ENCODE peak calls at places on chromosome 19, in seven cellular contexts. One of them, this sample, is unnamed.

GRCh38 chr19:55175117-55175867 is 4.8 kb downstream of the SYT5 start:
- DNase-seq in GM12878: no peak
- DNase-seq in K562: peak; percentile 96
- DNase-seq in H1: peak; percentile 60
- DNase-seq in SK-N-SH: no peak
- DNase-seq in HepG2: no peak
- DNase-seq in HCT116: no peak
- DNase-seq in this sample: no peak

GRCh38 chr19:6528544-6529121 is 2.2 kb upstream of the TNFSF9 start:
- DNase-seq in GM12878: no peak
- DNase-seq in K562: peak; percentile 57
- DNase-seq in H1: no peak
- DNase-seq in SK-N-SH: no peak
- DNase-seq in HepG2: peak; percentile 60
- DNase-seq in HCT116: no peak
- DNase-seq in this sample: no peak

GRCh38 chr19:50008532-50008931 is 16.6 kb downstream of the VRK3 start:
- DNase-seq in GM12878: no peak
- DNase-seq in K562: peak; percentile 57
- DNase-seq in H1: peak; percentile 82
- DNase-seq in SK-N-SH: no peak
- DNase-seq in HepG2: no peak
- DNase-seq in HCT116: no peak
- DNase-seq in this sample: peak; percentile 24

GRCh38 chr19:39182174-39182505 is 14.6 kb upstream of the NCCRP1 start:
- DNase-seq in GM12878: no peak
- DNase-seq in K562: no peak
- DNase-seq in H1: no peak
- DNase-seq in SK-N-SH: no peak
- DNase-seq in HepG2: no peak
- DNase-seq in HCT116: no peak
- DNase-seq in this sample: no peak

GRCh38 chr19:39237200-39238184 is 7.3 kb downstream of the IFNL3 start:
- DNase-seq in GM12878: peak; percentile 45
- DNase-seq in K562: peak; percentile 37
- DNase-seq in H1: no peak
- DNase-seq in SK-N-SH: no peak
- DNase-seq in HepG2: peak; percentile 45
- DNase-seq in HCT116: peak; percentile 3
- DNase-seq in this sample: peak; percentile 46

GRCh38 chr19:16076154-16076957 is at the start of gene TPM4:
- DNase-seq in GM12878: peak; percentile 74
- DNase-seq in K562: peak; percentile 85
- DNase-seq in H1: peak; percentile 92
- DNase-seq in SK-N-SH: peak; percentile 86
- DNase-seq in HepG2: peak; percentile 88
- DNase-seq in HCT116: peak; percentile 72
- DNase-seq in this sample: no peak

GRCh38 chr19:54430306-54431254 is 15.3 kb downstream of the TTYH1 start:
- DNase-seq in GM12878: no peak
- DNase-seq in K562: peak; percentile 81
- DNase-seq in H1: peak; percentile 94
- DNase-seq in SK-N-SH: peak; percentile 86
- DNase-seq in HepG2: no peak
- DNase-seq in HCT116: peak; percentile 21
- DNase-seq in this sample: peak; percentile 91

GRCh38 chr19:46608178-46608577 is 7.0 kb downstream of the CALM3 start:
- DNase-seq in GM12878: no peak
- DNase-seq in K562: no peak
- DNase-seq in H1: no peak
- DNase-seq in SK-N-SH: no peak
- DNase-seq in HepG2: no peak
- DNase-seq in HCT116: no peak
- DNase-seq in this sample: no peak

GRCh38 chr19:17058236-17058635 is 17.0 kb downstream of the HAUS8 start:
- DNase-seq in GM12878: no peak
- DNase-seq in K562: no peak
- DNase-seq in H1: no peak
- DNase-seq in SK-N-SH: no peak
- DNase-seq in HepG2: no peak
- DNase-seq in HCT116: no peak
- DNase-seq in this sample: peak; percentile 33

GRCh38 chr19:45474191-45474940 is 6.6 kb downstream of the FOSB start:
- DNase-seq in GM12878: no peak
- DNase-seq in K562: no peak
- DNase-seq in H1: no peak
- DNase-seq in SK-N-SH: no peak
- DNase-seq in HepG2: no peak
- DNase-seq in HCT116: no peak
- DNase-seq in this sample: no peak

DNA sequence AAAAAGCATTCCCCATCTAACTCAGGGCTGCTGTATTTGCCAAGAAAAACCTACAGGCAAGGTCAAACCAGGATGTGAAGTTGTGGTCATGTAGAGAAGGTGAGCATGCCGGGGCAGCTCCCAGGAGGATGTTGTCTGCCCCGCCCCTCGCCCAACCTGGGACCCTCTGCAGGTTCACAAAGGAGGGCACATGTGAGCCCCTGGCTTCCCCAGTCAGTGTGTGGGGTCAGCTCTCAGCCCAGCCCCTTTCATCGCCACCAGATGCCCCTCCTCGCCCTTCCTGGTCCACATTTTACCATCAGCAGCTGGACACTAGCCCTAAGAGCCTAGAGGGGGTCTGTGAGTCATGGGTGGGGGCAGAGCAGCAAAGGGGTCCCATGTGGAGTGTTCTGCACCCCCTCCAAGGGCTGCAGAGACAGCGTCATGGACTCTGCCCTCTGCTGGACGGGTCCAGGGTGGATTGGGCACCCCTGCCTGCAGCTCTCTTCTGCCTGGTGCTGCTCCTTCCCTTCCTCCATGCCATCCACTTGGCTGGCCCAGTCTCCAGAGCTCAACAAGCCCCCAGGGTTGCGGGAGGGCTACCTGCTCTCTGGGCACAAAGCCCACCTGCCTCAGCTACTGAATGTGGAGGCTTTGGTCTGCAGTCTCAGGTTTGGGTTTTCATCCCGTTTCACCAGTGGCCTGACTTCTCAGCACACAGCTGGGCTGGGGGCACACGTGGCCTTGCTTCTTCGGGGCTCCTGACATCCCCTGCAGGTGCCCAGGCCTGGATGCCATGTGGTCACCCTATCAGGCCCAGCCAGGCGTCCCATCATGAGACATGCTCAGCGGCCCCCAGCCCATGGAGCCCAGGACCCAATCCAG is 3.7 kb downstream of the PLEKHF1 start:
- DNase-seq in GM12878: no peak
- DNase-seq in K562: peak; percentile 16
- DNase-seq in H1: no peak
- DNase-seq in SK-N-SH: no peak
- DNase-seq in HepG2: no peak
- DNase-seq in HCT116: no peak
- DNase-seq in this sample: no peak
- TF ChIP-seq JUND in GM12878: no peak
- TF ChIP-seq JUND in K562: no peak
- TF ChIP-seq JUND in H1: no peak
- TF ChIP-seq JUND in SK-N-SH: no peak
- TF ChIP-seq JUND in HepG2: no peak
- TF ChIP-seq JUND in HCT116: no peak
- TF ChIP-seq JUND in this sample: no peak

GRCh38 chr19:1671716-1672037 is 19.3 kb upstream of the TCF3 start:
- DNase-seq in GM12878: no peak
- DNase-seq in K562: no peak
- DNase-seq in H1: no peak
- DNase-seq in SK-N-SH: no peak
- DNase-seq in HepG2: no peak
- DNase-seq in HCT116: no peak
- DNase-seq in this sample: no peak

GRCh38 chr19:1673645-1674292 is 21.4 kb upstream of the TCF3 start:
- DNase-seq in GM12878: no peak
- DNase-seq in K562: peak; percentile 7
- DNase-seq in H1: no peak
- DNase-seq in SK-N-SH: peak; percentile 33
- DNase-seq in HepG2: no peak
- DNase-seq in HCT116: no peak
- DNase-seq in this sample: no peak

GRCh38 chr19:1674293-1674679 is 21.9 kb upstream of the TCF3 start:
- DNase-seq in GM12878: no peak
- DNase-seq in K562: peak; percentile 39
- DNase-seq in H1: no peak
- DNase-seq in SK-N-SH: peak; percentile 42
- DNase-seq in HepG2: no peak
- DNase-seq in HCT116: no peak
- DNase-seq in this sample: no peak

GRCh38 chr19:1672769-1673644 is 20.6 kb upstream of the TCF3 start:
- DNase-seq in GM12878: no peak
- DNase-seq in K562: peak; percentile 7
- DNase-seq in H1: no peak
- DNase-seq in SK-N-SH: peak; percentile 29
- DNase-seq in HepG2: no peak
- DNase-seq in HCT116: no peak
- DNase-seq in this sample: no peak

DNA sequence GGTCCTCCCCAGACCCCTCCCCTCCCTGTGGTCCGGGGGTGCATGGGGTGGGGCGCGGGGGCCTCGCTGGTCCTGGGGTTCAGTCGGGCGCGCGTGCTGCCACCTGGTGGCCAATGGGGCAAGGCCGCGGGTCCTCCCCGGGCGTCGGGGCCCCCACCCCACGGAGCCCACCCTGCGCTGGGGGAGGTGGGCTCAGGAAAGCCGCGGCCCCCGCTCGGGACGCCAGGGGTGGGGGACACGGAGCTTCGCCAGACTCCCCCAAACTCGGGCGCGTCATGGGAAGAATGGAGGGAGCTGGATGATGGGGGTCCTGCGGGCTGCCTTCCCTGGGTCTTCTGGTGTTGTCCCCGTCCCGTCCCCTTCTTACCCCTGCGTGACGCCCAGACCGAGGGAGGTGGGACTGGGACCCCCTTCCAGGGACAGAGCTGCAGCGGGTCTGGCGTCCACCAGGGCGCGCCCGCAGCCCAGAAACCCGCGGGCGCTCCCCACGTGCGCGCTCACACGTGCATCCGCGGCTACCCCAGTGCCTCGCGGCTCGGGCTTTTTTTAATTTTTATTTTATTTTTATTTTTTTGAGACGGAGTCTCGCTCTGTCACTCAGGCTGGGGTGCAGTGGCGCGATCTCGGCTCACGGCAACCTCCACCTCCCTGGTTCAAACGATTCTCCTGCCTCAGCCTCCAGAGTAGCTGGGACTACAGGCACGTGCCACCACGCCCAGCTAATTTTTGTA is 19.8 kb upstream of the TCF3 start:
- DNase-seq in GM12878: no peak
- DNase-seq in K562: peak; percentile 83
- DNase-seq in H1: peak; percentile 81
- DNase-seq in SK-N-SH: peak; percentile 86
- DNase-seq in HepG2: no peak
- DNase-seq in HCT116: no peak
- DNase-seq in this sample: peak; percentile 32
- TF ChIP-seq JUND in GM12878: no peak
- TF ChIP-seq JUND in K562: peak; percentile 33
- TF ChIP-seq JUND in H1: no peak
- TF ChIP-seq JUND in SK-N-SH: no peak
- TF ChIP-seq JUND in HepG2: no peak
- TF ChIP-seq JUND in HCT116: no peak
- TF ChIP-seq JUND in this sample: no peak

GRCh38 chr19:34044011-34044410 is 128.3 kb upstream of the LSM14A start:
- DNase-seq in GM12878: no peak
- DNase-seq in K562: no peak
- DNase-seq in H1: no peak
- DNase-seq in SK-N-SH: no peak
- DNase-seq in HepG2: no peak
- DNase-seq in HCT116: no peak
- DNase-seq in this sample: no peak

DNA sequence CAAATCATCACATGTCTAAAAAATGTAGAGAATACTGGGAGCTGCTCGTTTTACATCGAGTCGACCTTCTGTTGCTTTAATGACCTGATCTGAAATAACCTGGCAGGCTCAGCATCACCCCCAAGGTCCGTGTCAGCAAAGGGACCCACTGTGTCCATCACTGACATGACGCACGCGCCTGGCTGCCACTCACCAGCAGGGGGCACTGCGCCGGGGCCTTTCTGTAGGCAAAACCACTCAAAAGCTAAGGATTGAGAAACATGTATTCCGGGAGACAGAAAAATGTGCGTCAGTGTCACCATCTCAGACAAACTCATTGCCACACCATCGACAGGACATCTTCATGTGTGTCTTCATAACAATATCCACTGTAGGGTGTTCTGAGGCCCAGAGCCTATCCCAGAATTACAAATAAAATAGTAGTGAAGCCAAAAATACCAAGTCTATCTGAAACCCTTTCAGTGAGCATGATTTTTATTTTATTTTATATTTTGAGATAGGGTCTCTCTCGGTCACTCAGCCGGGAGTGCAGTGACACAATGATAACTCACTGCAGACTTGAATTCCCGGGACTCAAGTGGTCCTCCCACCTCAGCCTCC is 130.3 kb upstream of the LSM14A start:
- DNase-seq in GM12878: no peak
- DNase-seq in K562: peak; percentile 56
- DNase-seq in H1: peak; percentile 95
- DNase-seq in SK-N-SH: peak; percentile 71
- DNase-seq in HepG2: peak; percentile 36
- DNase-seq in HCT116: peak; percentile 46
- DNase-seq in this sample: peak; percentile 41
- TF ChIP-seq JUND in GM12878: no peak
- TF ChIP-seq JUND in K562: no peak
- TF ChIP-seq JUND in H1: peak; percentile 7
- TF ChIP-seq JUND in SK-N-SH: no peak
- TF ChIP-seq JUND in HepG2: no peak
- TF ChIP-seq JUND in HCT116: no peak
- TF ChIP-seq JUND in this sample: no peak

DNA sequence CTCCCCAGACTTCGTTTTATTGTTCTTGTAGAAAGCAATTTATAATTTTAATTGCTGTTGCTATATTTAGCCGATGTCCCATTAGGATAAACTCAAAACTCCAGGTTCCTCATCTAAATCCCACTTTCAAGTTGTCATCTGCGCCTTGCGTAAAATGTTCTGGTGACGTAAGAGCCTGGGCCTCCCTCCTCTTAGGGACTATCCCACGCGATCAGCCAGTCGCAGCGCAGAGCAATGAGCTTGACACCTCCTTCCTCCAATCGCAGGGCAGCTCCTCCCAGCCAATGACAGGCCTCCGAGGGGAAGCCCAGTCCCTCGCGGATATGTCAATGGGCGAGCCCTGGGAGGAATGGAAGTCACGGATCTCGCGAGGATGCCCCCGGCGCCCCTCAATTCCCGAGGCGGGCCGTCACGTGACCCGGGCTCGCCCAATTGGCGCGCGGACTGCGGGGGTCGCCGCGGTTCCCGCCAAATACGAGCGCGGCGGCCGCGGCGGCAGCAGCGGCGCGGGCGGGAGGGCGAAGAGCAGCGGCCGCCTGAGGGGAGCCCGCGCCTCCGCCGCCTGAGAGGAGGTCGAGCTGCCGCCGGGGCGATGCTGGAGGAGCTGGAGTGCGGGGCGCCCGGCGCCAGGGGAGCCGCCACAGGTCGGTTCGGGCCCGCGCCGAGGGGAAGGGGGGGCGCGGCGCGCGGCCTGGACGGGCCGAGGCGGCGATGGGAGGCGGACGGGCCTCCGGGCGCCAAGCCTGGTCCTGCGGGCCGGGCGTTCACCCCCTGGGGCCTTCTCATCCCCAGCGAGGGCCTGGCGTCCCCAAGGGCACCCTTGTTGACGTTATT is at the start of gene CHAF1A:
- DNase-seq in GM12878: peak; percentile 99
- DNase-seq in K562: peak; percentile 99
- DNase-seq in H1: peak; percentile 99
- DNase-seq in SK-N-SH: peak; percentile 99
- DNase-seq in HepG2: peak; percentile 99
- DNase-seq in HCT116: peak; percentile 100
- DNase-seq in this sample: peak; percentile 99
- TF ChIP-seq JUND in GM12878: no peak
- TF ChIP-seq JUND in K562: peak; percentile 81
- TF ChIP-seq JUND in H1: no peak
- TF ChIP-seq JUND in SK-N-SH: no peak
- TF ChIP-seq JUND in HepG2: no peak
- TF ChIP-seq JUND in HCT116: no peak
- TF ChIP-seq JUND in this sample: no peak

This sample was measured in T47D.